ENCODE peak calls at places on chromosome 11, in nine cellular contexts. G is tibial artery; S is neuronal stem cell; D is foreskin fibroblast; I is IMR-90; V is fibroblast of mammary gland; U is NB4; H is CD4-positive, alpha-beta memory T cell; J is HCT116. E is an unnamed sample.
A peak's percentile ranks its signal among the peaks of the same experiment; 100 is the strongest.

GRCh38 chr11:107017433-107018227 is 646 bp downstream of the GUCY1A2 start:
- DNase-seq in I (no peak), U (no peak), H (no peak), S (peak; percentile 61), J (no peak), D (no peak), V (peak; percentile 27), G (no peak), E (peak; percentile 82)

GRCh38 chr11:123301696-123302400 is 106.8 kb upstream of the CLMP start:
- DNase-seq in G (peak; percentile 31), J (peak; percentile 18), V (peak; percentile 14), I (peak; percentile 11), D (peak; percentile 33), S (peak; percentile 73), H (peak; percentile 66), U (peak; percentile 75), E (peak; percentile 97)

GRCh38 chr11:12189543-12190235 is 79.3 kb downstream of the MICAL2 start:
- DNase-seq in I (no peak), D (no peak), J (no peak), U (no peak), H (peak; percentile 67), V (no peak), G (no peak), S (no peak), E (no peak)

GRCh38 chr11:35954205-35954604 is 10.3 kb downstream of the LDLRAD3 start:
- DNase-seq in U (no peak), J (no peak), G (no peak), D (no peak), V (no peak), I (no peak), S (no peak), H (no peak), E (no peak)

GRCh38 chr11:122863704-122864326 is 18.7 kb upstream of the JHY start:
- DNase-seq in S (no peak), D (peak; percentile 41), V (peak; percentile 59), U (peak; percentile 62), G (peak; percentile 57), H (peak; percentile 24), J (peak; percentile 37), I (peak; percentile 50), E (peak; percentile 46)

GRCh38 chr11:103628121-103628520 is 408.3 kb upstream of the DDI1 start:
- DNase-seq in J (no peak), G (no peak), U (no peak), S (no peak), V (no peak), I (no peak), H (no peak), D (no peak), E (no peak)

GRCh38 chr11:77213589-77214428 is 85.8 kb downstream of the MYO7A start:
- DNase-seq in H (no peak), D (no peak), V (no peak), I (no peak), S (no peak), J (no peak), U (no peak), G (no peak), E (peak; percentile 20)

GRCh38 chr11:84289381-84289906 is 1003.3 kb upstream of the CCDC90B start:
- DNase-seq in S (no peak), V (peak; percentile 65), J (no peak), U (no peak), H (no peak), G (no peak), I (peak; percentile 78), D (peak; percentile 0), E (no peak)

GRCh38 chr11:47591764-47592163 is 2.4 kb downstream of the C1QTNF4 start:
- DNase-seq in H (no peak), I (no peak), J (no peak), U (peak; percentile 98), V (no peak), S (no peak), G (no peak), D (no peak), E (peak; percentile 43)

GRCh38 chr11:8317164-8317563 is 53.5 kb upstream of the LMO1 start:
- DNase-seq in S (no peak), U (no peak), H (no peak), V (peak; percentile 80), I (peak; percentile 5), J (no peak), D (no peak), G (no peak), E (no peak)

GRCh38 chr11:90250970-90251369 is 28.1 kb upstream of the CHORDC1 start:
- DNase-seq in D (no peak), H (no peak), J (no peak), V (no peak), G (no peak), U (peak; percentile 12), S (no peak), I (no peak), E (no peak)

GRCh38 chr11:116217006-116217405 is 555.8 kb downstream of the BUD13 start:
- DNase-seq in I (peak; percentile 45), V (peak; percentile 39), G (no peak), H (no peak), D (no peak), U (peak; percentile 52), J (peak; percentile 27), S (no peak), E (peak; percentile 54)

GRCh38 chr11:20030472-20030871 is 129.8 kb downstream of the DBX1 start:
- DNase-seq in I (no peak), H (no peak), S (no peak), D (no peak), V (no peak), U (no peak), J (no peak), G (no peak), E (no peak)

GRCh38 chr11:75668508-75669297 is at the start of gene MAP6:
- DNase-seq in I (no peak), D (peak; percentile 12), J (no peak), H (no peak), U (peak; percentile 36), S (peak; percentile 60), V (no peak), G (no peak), E (peak; percentile 83)

GRCh38 chr11:31995525-31996123 is 95.2 kb upstream of the RCN1 start:
- DNase-seq in I (peak; percentile 19), S (no peak), V (no peak), H (peak; percentile 27), D (no peak), G (no peak), U (peak; percentile 20), J (no peak), E (no peak)

GRCh38 chr11:130418756-130419155 is 9.7 kb downstream of the ADAMTS8 start:
- DNase-seq in S (no peak), V (no peak), G (no peak), I (peak; percentile 82), U (no peak), J (no peak), H (no peak), D (peak; percentile 49), E (peak; percentile 20)

GRCh38 chr11:121722431-121723256 is 269.9 kb upstream of the SORL1-AS1 start:
- DNase-seq in V (peak; percentile 89), U (no peak), S (peak; percentile 37), D (peak; percentile 78), I (peak; percentile 89), J (no peak), G (peak; percentile 90), H (no peak), E (peak; percentile 83)

GRCh38 chr11:9574806-9575530 is 1.5 kb downstream of the WEE1 start:
- DNase-seq in J (peak; percentile 56), V (peak; percentile 84), S (no peak), D (peak; percentile 82), H (peak; percentile 29), G (peak; percentile 71), U (peak; percentile 66), I (peak; percentile 87), E (peak; percentile 68)

GRCh38 chr11:106990322-106990721 is 28.0 kb downstream of the GUCY1A2 start:
- DNase-seq in S (no peak), D (no peak), I (no peak), H (no peak), U (no peak), G (no peak), V (no peak), J (no peak), E (no peak)

GRCh38 chr11:11843233-11843632 is 1.5 kb downstream of the USP47 start:
- DNase-seq in D (peak; percentile 52), V (peak; percentile 95), H (peak; percentile 54), U (peak; percentile 32), G (no peak), S (no peak), J (no peak), I (peak; percentile 94), E (no peak)

GRCh38 chr11:120061761-120062560 is 76.0 kb downstream of the TRIM29 start:
- DNase-seq in I (no peak), H (no peak), S (peak; percentile 78), D (peak; percentile 10), U (no peak), V (no peak), G (no peak), J (no peak), E (peak; percentile 82)

GRCh38 chr11:35802672-35803071 is 140.1 kb downstream of the TRIM44 start:
- DNase-seq in H (no peak), D (no peak), I (no peak), V (no peak), G (no peak), S (no peak), U (no peak), J (no peak), E (no peak)

DNA sequence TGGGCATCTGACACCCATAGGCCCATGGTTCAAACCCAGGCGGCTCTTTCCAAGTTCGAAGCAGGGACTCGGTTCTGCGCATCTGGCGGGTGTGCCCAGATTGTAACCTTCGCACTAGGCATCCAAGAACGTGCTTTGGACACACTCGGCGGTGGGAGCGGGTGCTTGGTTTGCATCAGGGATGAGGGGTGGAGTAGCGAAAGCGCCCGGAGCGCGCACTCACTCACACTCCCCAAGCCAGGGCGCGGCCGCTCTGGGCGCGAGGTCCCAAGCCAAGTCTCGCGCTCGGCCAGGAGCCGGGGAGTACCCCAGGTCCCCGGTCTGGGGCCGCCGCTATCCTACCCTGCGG is 243 bp upstream of the SYT9 start:
- DNase-seq in H (no peak), V (no peak), J (no peak), U (no peak), I (no peak), S (peak; percentile 8), G (no peak), D (no peak), E (no peak)
- H3K4me3 ChIP-seq in H (no peak overlapping the region), V (no peak overlapping the region), J (no peak overlapping the region), U (no peak overlapping the region), I (peak overlapping the region; percentile 18), S (peak overlapping the region; percentile 48), G (peak overlapping the region; percentile 45), D (peak overlapping the region; percentile 40), E (peak overlapping the region; percentile 66)

GRCh38 chr11:125329786-125330185 is 165.2 kb downstream of the PKNOX2 start:
- DNase-seq in J (no peak), V (no peak), G (no peak), S (no peak), U (no peak), H (no peak), I (no peak), D (no peak), E (no peak)
- H3K4me3 ChIP-seq in J (no peak overlapping the region), V (no peak overlapping the region), G (no peak overlapping the region), S (no peak overlapping the region), U (no peak overlapping the region), H (no peak overlapping the region), I (no peak overlapping the region), D (no peak overlapping the region), E (no peak overlapping the region)

GRCh38 chr11:2825261-2825885 is 60.2 kb downstream of the CDKN1C start:
- DNase-seq in H (no peak), I (peak; percentile 74), D (peak; percentile 21), J (no peak), U (peak; percentile 47), G (peak; percentile 85), S (no peak), V (peak; percentile 70), E (no peak)
- H3K4me3 ChIP-seq in H (no peak overlapping the region), I (no peak overlapping the region), D (peak overlapping the region; percentile 21), J (no peak overlapping the region), U (no peak overlapping the region), G (no peak overlapping the region), S (no peak overlapping the region), V (no peak overlapping the region), E (no peak overlapping the region)

GRCh38 chr11:128691802-128692749 is 1.8 kb upstream of the FLI1 start:
- DNase-seq in J (no peak), U (no peak), S (no peak), V (no peak), G (no peak), H (no peak), D (no peak), I (no peak), E (peak; percentile 81)
- H3K4me3 ChIP-seq in J (no peak overlapping the region), U (no peak overlapping the region), S (no peak overlapping the region), V (peak overlapping the region; percentile 65), G (peak overlapping the region; percentile 54), H (peak overlapping the region; percentile 77), D (peak overlapping the region; percentile 83), I (no peak overlapping the region), E (peak overlapping the region; percentile 56)